ENCODE peak calls at places on chromosomes 11 and 22, in six cellular contexts. T is astrocyte; I is naive thymus-derived CD4-positive, alpha-beta T cell; A is CD8-positive, alpha-beta memory T cell; X is gastrocnemius medialis; U is CD4-positive, alpha-beta T cell. R is an unnamed sample.

GRCh38 chr11:121467965-121468364 is 15.2 kb upstream of the SORL1-AS1 start:
- DNase-seq in U (peak; percentile 69), I (peak; percentile 79), X (no peak), T (peak; percentile 22), A (peak; percentile 71), R (no peak)

GRCh38 chr11:107177106-107177477 is 158.8 kb upstream of the GUCY1A2 start:
- DNase-seq in U (no peak), I (no peak), A (no peak), T (no peak), X (no peak), R (no peak)

GRCh38 chr22:20859615-20860014 is 808 bp downstream of the SNAP29 start:
- DNase-seq in I (no peak), U (no peak), A (no peak), X (no peak), T (no peak), R (no peak)

GRCh38 chr11:105181521-105181920 is 42.0 kb upstream of the CARD18 start:
- DNase-seq in A (no peak), T (peak; percentile 9), I (no peak), X (no peak), U (no peak), R (no peak)

GRCh38 chr11:12280838-12281565 is 96.4 kb upstream of the PARVA start:
- DNase-seq in T (peak; percentile 70), X (no peak), I (no peak), A (no peak), U (no peak), R (no peak)

GRCh38 chr11:133827556-133827955 is 17.8 kb downstream of the SPATA19 start:
- DNase-seq in X (no peak), U (no peak), A (no peak), I (no peak), T (no peak), R (no peak)

GRCh38 chr11:90630176-90630575 is 407.3 kb upstream of the CHORDC1 start:
- DNase-seq in A (no peak), I (no peak), T (no peak), X (no peak), U (no peak), R (no peak)

GRCh38 chr11:74004694-74005615 is 3.9 kb downstream of the UCP3 start:
- DNase-seq in X (no peak), T (no peak), U (peak; percentile 77), I (peak; percentile 94), A (peak; percentile 87), R (no peak)

GRCh38 chr11:75267171-75267970 is 26.8 kb downstream of the TPBGL start:
- DNase-seq in T (no peak), I (no peak), X (peak; percentile 9), U (no peak), A (no peak), R (no peak)

GRCh38 chr11:75160328-75160757 is 9.4 kb downstream of the SLCO2B1 start:
- DNase-seq in A (no peak), U (no peak), T (no peak), I (no peak), X (no peak), R (no peak)

GRCh38 chr22:47631571-47632102 is 869.2 kb downstream of the TBC1D22A start:
- DNase-seq in T (no peak), A (no peak), U (no peak), I (no peak), X (no peak), R (no peak)

GRCh38 chr11:67398661-67399563 is 2.7 kb downstream of the PPP1CA start:
- DNase-seq in X (no peak), A (no peak), I (no peak), T (no peak), U (no peak), R (no peak)

GRCh38 chr11:67400251-67400941 is 1.3 kb downstream of the PPP1CA start:
- DNase-seq in I (no peak), T (no peak), A (no peak), X (no peak), U (no peak), R (no peak)

GRCh38 chr11:67397986-67398660 is 3.5 kb downstream of the PPP1CA start:
- DNase-seq in A (no peak), U (no peak), I (no peak), X (no peak), T (no peak), R (no peak)

GRCh38 chr11:67401495-67402191 is at the start of gene PPP1CA:
- DNase-seq in I (peak; percentile 92), U (peak; percentile 88), A (peak; percentile 92), T (peak; percentile 52), X (peak; percentile 87), R (no peak)

DNA sequence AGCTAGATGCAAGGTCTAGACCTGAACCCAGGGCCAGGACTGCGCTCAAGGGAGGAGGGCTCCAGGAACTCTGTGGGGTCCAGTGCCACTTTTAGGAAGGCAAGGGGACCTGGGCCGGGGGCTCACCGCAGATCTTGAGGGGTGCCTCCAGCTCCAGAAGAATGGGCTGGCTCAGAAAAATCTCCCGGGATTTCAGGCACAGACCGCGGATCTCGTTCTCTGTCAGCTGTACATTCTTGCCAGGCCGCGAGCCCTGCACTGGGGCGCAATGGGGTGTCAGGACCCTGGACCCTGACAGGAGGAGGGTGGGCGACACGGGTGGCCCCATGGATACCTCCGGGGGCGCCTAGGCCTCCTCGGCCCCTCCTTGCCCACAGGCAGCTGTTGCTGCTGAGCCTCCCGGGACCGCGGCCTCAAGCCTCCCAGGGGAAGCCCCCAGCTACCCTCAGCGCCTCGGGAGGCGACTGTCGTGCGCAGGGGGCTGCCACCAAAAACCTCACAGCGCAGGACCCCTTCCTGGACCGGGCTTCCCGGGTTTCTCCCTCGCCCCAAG is 640 bp downstream of the PPP1CA start:
- DNase-seq in A (no peak), X (no peak), I (no peak), T (no peak), U (no peak), R (no peak)
- H3K27ac ChIP-seq in A (peak overlapping the region; percentile 87), X (peak overlapping the region; percentile 92), I (peak overlapping the region; percentile 81), T (peak overlapping the region; percentile 81), U (peak overlapping the region; percentile 78), R (no peak overlapping the region)

GRCh38 chr11:126655807-126656128 is 300.3 kb downstream of the ST3GAL4 start:
- DNase-seq in X (no peak), I (no peak), A (no peak), T (no peak), U (no peak), R (no peak)
- H3K27ac ChIP-seq in X (no peak overlapping the region), I (no peak overlapping the region), A (no peak overlapping the region), T (no peak overlapping the region), U (no peak overlapping the region), R (no peak overlapping the region)

GRCh38 chr11:18752502-18752901 is 26.5 kb upstream of the IGSF22 start:
- DNase-seq in U (no peak), A (no peak), I (no peak), X (no peak), T (no peak), R (no peak)

GRCh38 chr11:18754308-18754707 is 28.3 kb upstream of the IGSF22 start:
- DNase-seq in A (no peak), U (no peak), T (peak; percentile 43), X (no peak), I (no peak), R (no peak)

GRCh38 chr11:18748766-18749375 is 22.9 kb upstream of the IGSF22 start:
- DNase-seq in I (no peak), X (no peak), T (peak; percentile 60), U (no peak), A (no peak), R (no peak)

GRCh38 chr11:18750944-18751343 is 25.0 kb upstream of the IGSF22 start:
- DNase-seq in X (no peak), U (no peak), A (no peak), T (no peak), I (no peak), R (no peak)

DNA sequence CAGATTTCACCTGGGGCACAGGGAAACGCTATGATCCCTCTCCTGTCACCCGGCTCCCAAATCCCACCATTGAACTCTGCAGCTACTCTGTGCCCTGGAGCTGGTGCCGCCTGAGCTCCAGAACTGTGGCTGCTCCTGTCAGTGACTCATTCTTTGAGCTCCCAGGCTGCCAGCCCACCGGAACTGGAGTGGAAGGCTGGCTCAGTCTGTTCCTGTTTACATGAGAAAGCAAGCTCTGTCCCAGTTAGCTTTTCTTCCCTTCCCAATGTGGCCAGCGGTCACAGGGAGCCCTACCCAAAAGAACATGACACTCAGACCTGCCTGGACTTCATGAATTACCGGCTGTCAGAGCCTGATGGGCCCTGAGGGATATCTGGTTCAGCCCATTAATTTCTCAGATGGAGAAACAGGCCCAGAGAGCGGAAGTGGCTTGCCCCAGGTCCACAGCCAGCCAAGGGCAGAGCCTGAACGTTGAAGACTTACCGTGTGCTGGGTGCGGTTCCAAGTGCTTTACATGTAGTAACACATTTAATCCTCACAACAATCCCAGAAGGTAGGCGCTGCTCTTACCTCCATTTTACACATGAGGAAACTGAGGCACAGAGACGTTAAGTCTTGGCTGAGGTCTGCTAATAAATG is 23.8 kb upstream of the IGSF22 start:
- DNase-seq in U (no peak), T (peak; percentile 71), X (peak; percentile 34), A (no peak), I (no peak), R (no peak)
- H3K27ac ChIP-seq in U (no peak overlapping the region), T (peak overlapping the region; percentile 41), X (no peak overlapping the region), A (no peak overlapping the region), I (no peak overlapping the region), R (no peak overlapping the region)

GRCh38 chr22:37018086-37018814 is 997 bp downstream of the TST start:
- DNase-seq in X (peak; percentile 28), T (no peak), A (no peak), I (no peak), U (no peak), R (no peak)
- H3K27ac ChIP-seq in X (peak overlapping the region; percentile 99), T (no peak overlapping the region), A (peak overlapping the region; percentile 31), I (no peak overlapping the region), U (no peak overlapping the region), R (no peak overlapping the region)

GRCh38 chr22:23415490-23415851 is 164.6 kb downstream of the IGLL1 start:
- DNase-seq in X (no peak), U (no peak), A (no peak), I (no peak), T (no peak), R (no peak)
- H3K27ac ChIP-seq in X (no peak overlapping the region), U (no peak overlapping the region), A (no peak overlapping the region), I (no peak overlapping the region), T (no peak overlapping the region), R (no peak overlapping the region)